ENCODE peak calls at places on chromosomes 1 and 21, in ten cellular contexts. D is fibroblast of lung; S is heart right ventricle; X is uterus; A is OCI-LY7; I is CD4-positive, alpha-beta T cell; L is cardiac muscle cell; Y is GM23248; J is vagina; O is HCT116. E is an unnamed sample.

GRCh38 chr1:24341260-24341659 is 22.1 kb downstream of the GRHL3 start:
- DNase-seq in D (no peak), S (no peak), X (no peak), A (peak), I (no peak), L (no peak), Y (no peak), J (no peak), O (no peak), E (no peak)

GRCh38 chr1:12496154-12496961 is 121.7 kb downstream of the DHRS3 start:
- DNase-seq in D (peak), S (no peak), X (no peak), A (no peak), I (no peak), L (peak), Y (no peak), J (no peak), O (no peak), E (no peak)

GRCh38 chr1:185038813-185039399 is 6.5 kb upstream of the RNF2 start:
- DNase-seq in D (no peak), S (no peak), X (no peak), A (no peak), I (no peak), L (no peak), Y (no peak), J (no peak), O (no peak), E (no peak)

GRCh38 chr1:26225033-26225831 is 8.8 kb upstream of the CEP85 start:
- DNase-seq in D (peak), S (peak), X (peak), A (no peak), I (peak), L (peak), Y (peak), J (no peak), O (no peak), E (peak)

GRCh38 chr1:246784621-246785535 is 60.7 kb downstream of the SCCPDH start:
- DNase-seq in D (peak), S (no peak), X (no peak), A (no peak), I (no peak), L (peak), Y (peak), J (no peak), O (no peak), E (no peak)

GRCh38 chr1:208158640-208159541 is 85.3 kb downstream of the PLXNA2 start:
- DNase-seq in D (no peak), S (no peak), X (no peak), A (no peak), I (no peak), L (peak), Y (no peak), J (no peak), O (no peak), E (no peak)

GRCh38 chr1:234000557-234001081 is 96.1 kb downstream of the SLC35F3 start:
- DNase-seq in D (no peak), S (no peak), X (no peak), A (no peak), I (no peak), L (no peak), Y (no peak), J (no peak), O (no peak), E (peak)

GRCh38 chr1:184385863-184386262 is 966 bp upstream of the C1orf21 start:
- DNase-seq in D (no peak), S (no peak), X (no peak), A (no peak), I (no peak), L (no peak), Y (no peak), J (no peak), O (no peak), E (no peak)

GRCh38 chr1:209861242-209861641 is 33.5 kb downstream of the UTP25 start:
- DNase-seq in D (no peak), S (no peak), X (no peak), A (no peak), I (no peak), L (no peak), Y (no peak), J (no peak), O (no peak), E (no peak)

GRCh38 chr1:53590581-53591515 is 131.6 kb downstream of the DMRTB1 start:
- DNase-seq in D (peak), S (peak), X (peak), A (no peak), I (no peak), L (peak), Y (peak), J (no peak), O (no peak), E (no peak)

GRCh38 chr1:16143566-16144324 is 12.1 kb downstream of the EPHA2 start:
- DNase-seq in D (peak), S (peak), X (no peak), A (no peak), I (no peak), L (peak), Y (no peak), J (no peak), O (peak), E (no peak)

GRCh38 chr1:65001238-65001792 is 35.0 kb upstream of the JAK1 start:
- DNase-seq in D (peak), S (peak), X (peak), A (no peak), I (peak), L (peak), Y (peak), J (peak), O (no peak), E (peak)

GRCh38 chr1:224540535-224540934 is 75.6 kb upstream of the CNIH3 start:
- DNase-seq in D (no peak), S (no peak), X (no peak), A (no peak), I (no peak), L (no peak), Y (no peak), J (no peak), O (no peak), E (no peak)

GRCh38 chr1:218284377-218284916 is 646 bp upstream of the RRP15 start:
- DNase-seq in D (no peak), S (no peak), X (no peak), A (no peak), I (no peak), L (no peak), Y (peak), J (no peak), O (no peak), E (no peak)

GRCh38 chr1:240342251-240342625 is 250.6 kb downstream of the FMN2 start:
- DNase-seq in D (no peak), S (no peak), X (no peak), A (no peak), I (no peak), L (no peak), Y (peak), J (no peak), O (no peak), E (no peak)

GRCh38 chr1:115426271-115426771 is 88.3 kb upstream of the NGF start:
- DNase-seq in D (peak), S (peak), X (peak), A (no peak), I (no peak), L (peak), Y (peak), J (no peak), O (no peak), E (no peak)

GRCh38 chr1:25799758-25800537 is at the start of gene SELENON:
- DNase-seq in D (peak), S (peak), X (peak), A (peak), I (peak), L (peak), Y (peak), J (no peak), O (no peak), E (peak)

GRCh38 chr21:14116080-14116481 is 94.7 kb downstream of the LIPI start:
- DNase-seq in D (no peak), S (no peak), X (no peak), A (no peak), I (no peak), L (no peak), Y (no peak), J (no peak), O (no peak), E (no peak)

GRCh38 chr1:226408285-226409184 is 642 bp upstream of the PARP1 start:
- DNase-seq in D (no peak), S (no peak), X (no peak), A (no peak), I (no peak), L (no peak), Y (no peak), J (peak), O (no peak), E (no peak)

GRCh38 chr1:175198332-175198731 is 5.8 kb upstream of the KIAA0040 start:
- DNase-seq in D (peak), S (no peak), X (no peak), A (no peak), I (no peak), L (peak), Y (no peak), J (no peak), O (no peak), E (no peak)

GRCh38 chr1:117527566-117528102 is 78.2 kb upstream of the TENT5C start:
- DNase-seq in D (peak), S (no peak), X (no peak), A (no peak), I (no peak), L (peak), Y (peak), J (no peak), O (no peak), E (no peak)

GRCh38 chr1:223007250-223007649 is 135.8 kb downstream of the TLR5 start:
- DNase-seq in D (peak), S (no peak), X (no peak), A (no peak), I (no peak), L (no peak), Y (no peak), J (no peak), O (no peak), E (no peak)

GRCh38 chr1:199010933-199011332 is 372.1 kb downstream of the PTPRC start:
- DNase-seq in D (peak), S (no peak), X (no peak), A (no peak), I (no peak), L (no peak), Y (peak), J (no peak), O (no peak), E (no peak)

GRCh38 chr1:94723899-94724298 is 96.3 kb upstream of the SLC44A3 start:
- DNase-seq in D (peak), S (no peak), X (no peak), A (no peak), I (no peak), L (peak), Y (peak), J (no peak), O (no peak), E (no peak)

GRCh38 chr1:192846950-192847349 is 38.1 kb downstream of the RGS2 start:
- DNase-seq in D (no peak), S (no peak), X (no peak), A (no peak), I (no peak), L (no peak), Y (peak), J (no peak), O (no peak), E (no peak)

GRCh38 chr1:41495171-41495948 is 10.9 kb upstream of the EDN2 start:
- DNase-seq in D (peak), S (no peak), X (peak), A (no peak), I (no peak), L (peak), Y (peak), J (no peak), O (no peak), E (peak)

GRCh38 chr1:9413143-9413876 is 120.6 kb downstream of the SPSB1 start:
- DNase-seq in D (peak), S (peak), X (peak), A (peak), I (peak), L (peak), Y (peak), J (peak), O (peak), E (no peak)

GRCh38 chr1:51907079-51907702 is 28.7 kb upstream of the NRDC start:
- DNase-seq in D (no peak), S (no peak), X (no peak), A (no peak), I (no peak), L (peak), Y (peak), J (no peak), O (no peak), E (no peak)
- H3K27ac ChIP-seq in D (no peak), S (no peak), X (no peak), A (no peak), I (no peak), L (no peak), Y (peak), J (no peak), O (no peak), E (no peak)

DNA sequence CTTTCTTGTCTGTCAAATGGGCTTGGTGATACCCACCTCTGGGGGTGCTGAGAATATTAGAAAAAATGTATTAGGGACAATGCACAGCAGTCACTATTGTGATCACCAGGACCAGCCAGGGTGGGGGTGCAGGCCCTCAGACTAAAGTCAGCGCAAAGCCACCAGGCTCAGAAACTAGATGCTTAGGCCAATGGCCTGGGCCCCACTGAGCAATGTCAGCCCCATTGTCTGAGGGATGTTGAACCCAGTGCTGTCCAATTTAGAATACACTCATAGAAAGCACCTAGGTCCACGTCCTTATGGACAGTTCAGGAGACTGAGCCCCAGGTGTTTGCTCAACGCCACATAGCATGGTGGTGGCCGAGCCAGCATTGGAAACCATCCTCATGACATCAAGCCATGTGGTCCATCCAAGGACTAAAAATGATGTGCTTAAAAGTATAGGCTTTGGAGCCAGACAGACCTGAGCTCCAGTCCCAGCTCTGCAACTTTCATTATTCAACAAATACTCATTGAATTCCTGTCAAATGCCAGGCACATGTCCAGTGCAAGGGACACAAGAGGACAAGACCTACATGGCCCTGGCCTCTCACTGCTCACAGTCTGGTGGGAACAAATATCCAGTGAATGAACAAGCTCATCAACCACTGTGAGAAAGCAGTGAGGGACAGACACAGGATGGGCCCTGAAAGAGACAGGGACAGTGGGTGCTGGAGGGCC is 273.8 kb downstream of the MATN1 start:
- DNase-seq in D (no peak), S (no peak), X (no peak), A (no peak), I (no peak), L (no peak), Y (no peak), J (peak), O (no peak), E (no peak)
- H3K27ac ChIP-seq in D (no peak), S (no peak), X (no peak), A (no peak), I (no peak), L (no peak), Y (no peak), J (no peak), O (no peak), E (no peak)

GRCh38 chr1:214328770-214329455 is 48.0 kb downstream of the SMYD2 start:
- DNase-seq in D (peak), S (peak), X (peak), A (peak), I (peak), L (peak), Y (peak), J (no peak), O (peak), E (peak)

GRCh38 chr1:214330715-214331114 is 49.8 kb downstream of the SMYD2 start:
- DNase-seq in D (no peak), S (peak), X (no peak), A (no peak), I (no peak), L (no peak), Y (no peak), J (no peak), O (no peak), E (no peak)

GRCh38 chr1:214330240-214330639 is 49.3 kb downstream of the SMYD2 start:
- DNase-seq in D (no peak), S (no peak), X (no peak), A (no peak), I (no peak), L (no peak), Y (no peak), J (no peak), O (no peak), E (no peak)

GRCh38 chr1:214331180-214331579 is 50.2 kb downstream of the SMYD2 start:
- DNase-seq in D (no peak), S (peak), X (no peak), A (no peak), I (no peak), L (no peak), Y (no peak), J (no peak), O (no peak), E (no peak)

GRCh38 chr1:214329456-214330220 is 48.7 kb downstream of the SMYD2 start:
- DNase-seq in D (no peak), S (no peak), X (no peak), A (no peak), I (no peak), L (no peak), Y (no peak), J (no peak), O (no peak), E (no peak)
- H3K27ac ChIP-seq in D (no peak), S (peak), X (no peak), A (no peak), I (no peak), L (no peak), Y (no peak), J (no peak), O (no peak), E (no peak)

GRCh38 chr1:43993206-43993914 is 2.0 kb downstream of the CCDC24 start:
- DNase-seq in D (no peak), S (no peak), X (no peak), A (no peak), I (no peak), L (no peak), Y (no peak), J (no peak), O (no peak), E (no peak)

GRCh38 chr1:43991200-43991475 is 261 bp upstream of the CCDC24 start:
- DNase-seq in D (no peak), S (no peak), X (no peak), A (no peak), I (no peak), L (no peak), Y (no peak), J (no peak), O (no peak), E (no peak)

GRCh38 chr1:43991476-43992231 is at the start of gene CCDC24:
- DNase-seq in D (peak), S (peak), X (peak), A (peak), I (peak), L (peak), Y (peak), J (no peak), O (peak), E (peak)

GRCh38 chr1:43992232-43992995 is 1.0 kb downstream of the CCDC24 start:
- DNase-seq in D (no peak), S (no peak), X (no peak), A (no peak), I (no peak), L (no peak), Y (no peak), J (no peak), O (no peak), E (no peak)

GRCh38 chr1:43990271-43991199 is 864 bp upstream of the CCDC24 start:
- DNase-seq in D (peak), S (no peak), X (no peak), A (no peak), I (no peak), L (no peak), Y (peak), J (no peak), O (no peak), E (no peak)
- H3K27ac ChIP-seq in D (peak), S (peak), X (peak), A (no peak), I (no peak), L (peak), Y (peak), J (peak), O (peak), E (no peak)

GRCh38 chr1:214310777-214311690 is 30.1 kb downstream of the SMYD2 start:
- DNase-seq in D (no peak), S (no peak), X (no peak), A (no peak), I (no peak), L (no peak), Y (no peak), J (no peak), O (no peak), E (no peak)
- H3K27ac ChIP-seq in D (no peak), S (peak), X (no peak), A (no peak), I (no peak), L (no peak), Y (no peak), J (no peak), O (no peak), E (no peak)